ENCODE peak calls at places on chromosomes 12 and 14, in five cellular contexts. K, D, H, S and Y are unnamed samples.
A peak's percentile ranks its signal among the peaks of the same experiment; 100 is the strongest.

GRCh38 chr12:46825526-46826414 is at the start of gene SLC38A4:
- DNase-seq in H (no peak), S (peak; percentile 68), K (peak; percentile 38), D (peak; percentile 40), Y (peak; percentile 64)

GRCh38 chr12:129483494-129483893 is 420.3 kb downstream of the TMEM132D start:
- DNase-seq in H (no peak), K (no peak), D (no peak), S (no peak), Y (no peak)

GRCh38 chr12:116979109-116979508 is 68.4 kb downstream of the FBXW8 start:
- DNase-seq in H (no peak), K (no peak), D (no peak), S (no peak), Y (no peak)

GRCh38 chr14:100417466-100417865 is 94.3 kb downstream of the SLC25A47 start:
- DNase-seq in D (peak; percentile 55), H (peak; percentile 94), S (peak; percentile 79), K (peak; percentile 73), Y (peak; percentile 88)

GRCh38 chr12:31867292-31867691 is 91.9 kb upstream of the RESF1 start:
- DNase-seq in D (no peak), S (no peak), K (no peak), H (no peak), Y (no peak)

GRCh38 chr14:99604766-99605298 is 825 bp upstream of the CCDC85C start:
- DNase-seq in H (peak; percentile 56), D (no peak), K (peak; percentile 22), S (peak; percentile 46), Y (peak; percentile 52)

GRCh38 chr12:95417372-95417771 is 56.6 kb upstream of the METAP2 start:
- DNase-seq in H (no peak), D (no peak), K (no peak), S (no peak), Y (no peak)

GRCh38 chr12:114311966-114312365 is 94.0 kb downstream of the TBX5 start:
- DNase-seq in S (no peak), H (no peak), D (no peak), K (no peak), Y (no peak)

GRCh38 chr14:45261209-45261608 is 8.2 kb upstream of the MIS18BP1 start:
- DNase-seq in K (no peak), S (no peak), H (no peak), D (no peak), Y (no peak)

GRCh38 chr14:35879654-35880249 is 53.6 kb downstream of the BRMS1L start:
- DNase-seq in H (peak; percentile 36), K (no peak), S (no peak), D (peak; percentile 42), Y (peak; percentile 20)

GRCh38 chr12:125162489-125163028 is 97.3 kb downstream of the AACS start:
- DNase-seq in D (no peak), H (no peak), K (no peak), S (no peak), Y (no peak)

DNA sequence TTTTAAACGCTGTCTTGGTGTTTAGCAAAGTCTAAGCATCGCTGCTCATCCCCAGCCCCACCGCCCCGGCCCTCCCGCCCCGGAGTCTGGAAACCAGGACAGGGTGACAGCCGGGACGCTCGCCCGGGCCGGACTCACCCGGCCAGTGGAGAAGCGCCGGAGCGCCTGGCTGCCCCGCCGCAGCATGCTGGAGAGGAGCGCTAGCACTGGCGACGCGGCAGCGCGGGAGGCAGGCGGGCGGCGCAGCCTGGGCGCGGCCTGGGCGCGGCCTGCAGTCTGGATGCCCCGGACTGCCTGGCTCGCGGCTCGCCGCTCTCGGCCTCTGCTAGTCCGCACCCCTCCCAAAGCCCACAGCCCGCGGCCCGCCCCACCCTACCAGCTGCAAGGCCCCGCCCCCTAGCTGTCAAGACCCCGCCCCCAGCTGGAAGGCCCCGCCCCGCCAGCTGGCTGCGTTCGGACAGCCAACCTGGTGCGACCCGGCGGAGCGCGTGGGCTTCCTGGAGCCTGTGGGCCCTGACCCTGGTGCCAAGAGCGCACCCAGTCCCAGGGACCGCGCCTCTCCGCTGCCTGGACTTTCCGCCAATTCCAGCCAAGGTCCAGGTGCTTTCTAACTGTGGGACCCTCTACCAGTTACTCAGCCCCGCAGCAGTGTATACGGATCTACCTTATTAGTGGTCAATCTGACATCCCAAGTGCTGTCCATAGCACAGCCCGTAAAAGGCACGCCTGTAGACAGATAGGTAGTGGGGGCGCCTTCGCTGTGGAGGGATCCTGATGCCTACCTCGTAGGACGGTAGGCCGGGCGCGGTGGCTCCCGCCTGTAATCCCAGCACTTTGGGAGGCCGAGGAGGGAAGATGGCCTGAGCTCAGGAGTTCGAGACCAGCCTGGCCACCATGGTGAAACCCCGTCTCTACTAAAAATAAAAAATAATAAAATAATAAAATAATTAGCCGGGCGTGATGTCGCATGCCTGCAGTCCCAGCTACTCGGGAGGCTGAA is at the start of gene ALDH1L2:
- DNase-seq in H (peak; percentile 58), D (peak; percentile 15), K (peak; percentile 84), S (peak; percentile 94), Y (peak; percentile 77)
- TF ChIP-seq JUN in H (no peak), D (no peak), K (no peak), S (no peak), Y (no peak)

GRCh38 chr12:76033116-76034001 is 1.8 kb upstream of the PHLDA1 start:
- DNase-seq in D (no peak), K (no peak), H (no peak), S (no peak), Y (peak; percentile 26)

GRCh38 chr12:76030378-76031080 is 1.0 kb downstream of the PHLDA1 start:
- DNase-seq in D (no peak), K (no peak), H (no peak), S (peak; percentile 41), Y (peak; percentile 58)

GRCh38 chr12:76031414-76032042 is at the start of gene PHLDA1:
- DNase-seq in K (peak; percentile 89), H (peak; percentile 96), S (peak; percentile 92), D (peak; percentile 91), Y (peak; percentile 96)

GRCh38 chr12:76031081-76031413 is 529 bp downstream of the PHLDA1 start:
- DNase-seq in D (no peak), S (no peak), K (peak; percentile 22), H (no peak), Y (no peak)

DNA sequence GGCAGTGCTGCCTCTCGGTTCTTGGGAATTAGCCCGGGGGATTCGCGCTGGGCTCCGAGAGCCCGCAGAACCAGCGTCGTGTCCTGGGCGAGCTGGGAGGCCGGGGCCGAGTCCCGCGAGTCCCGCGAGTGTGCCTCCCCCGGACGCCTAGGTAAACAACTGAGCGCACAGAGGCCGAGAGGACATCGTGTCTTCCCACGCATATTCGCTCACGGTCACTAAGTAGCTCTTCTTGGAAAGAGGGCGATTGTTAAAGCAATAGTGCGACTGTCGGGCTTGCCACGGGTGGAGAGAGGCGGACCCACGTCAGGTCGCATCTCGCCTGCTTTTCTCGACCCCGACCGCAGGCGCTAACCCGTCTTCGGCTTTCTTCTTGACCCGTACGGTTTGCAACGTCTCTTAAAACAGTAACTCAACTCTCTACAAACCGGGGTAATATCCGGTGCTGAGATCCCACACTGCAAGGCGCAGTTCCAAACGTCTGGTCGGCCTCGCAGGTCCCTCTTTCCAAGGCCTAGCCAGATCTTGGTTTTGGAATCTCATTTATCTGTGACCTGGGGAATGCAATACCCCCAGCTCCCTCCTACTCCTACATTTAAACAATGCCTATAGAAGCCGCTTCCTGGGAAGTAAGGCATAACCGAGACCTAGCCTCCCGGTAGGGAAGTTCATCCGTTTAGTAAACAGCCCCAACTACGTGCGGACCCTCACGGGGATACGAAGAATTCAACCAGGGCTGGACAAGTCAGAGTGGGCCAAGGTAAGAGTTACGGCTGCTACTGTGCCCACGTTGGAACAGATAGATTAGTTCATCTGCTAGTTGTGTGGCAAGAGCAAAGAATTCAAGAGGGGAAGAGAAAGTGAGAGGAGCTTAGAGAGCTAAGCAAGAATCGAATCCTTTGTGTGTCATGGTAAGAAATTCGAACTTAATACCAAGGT is 736 bp upstream of the PHLDA1 start:
- DNase-seq in H (peak; percentile 46), S (peak; percentile 41), K (peak; percentile 70), D (peak; percentile 70), Y (peak; percentile 74)
- TF ChIP-seq JUN in H (no peak), S (peak; percentile 51), K (no peak), D (peak; percentile 16), Y (no peak)

DNA sequence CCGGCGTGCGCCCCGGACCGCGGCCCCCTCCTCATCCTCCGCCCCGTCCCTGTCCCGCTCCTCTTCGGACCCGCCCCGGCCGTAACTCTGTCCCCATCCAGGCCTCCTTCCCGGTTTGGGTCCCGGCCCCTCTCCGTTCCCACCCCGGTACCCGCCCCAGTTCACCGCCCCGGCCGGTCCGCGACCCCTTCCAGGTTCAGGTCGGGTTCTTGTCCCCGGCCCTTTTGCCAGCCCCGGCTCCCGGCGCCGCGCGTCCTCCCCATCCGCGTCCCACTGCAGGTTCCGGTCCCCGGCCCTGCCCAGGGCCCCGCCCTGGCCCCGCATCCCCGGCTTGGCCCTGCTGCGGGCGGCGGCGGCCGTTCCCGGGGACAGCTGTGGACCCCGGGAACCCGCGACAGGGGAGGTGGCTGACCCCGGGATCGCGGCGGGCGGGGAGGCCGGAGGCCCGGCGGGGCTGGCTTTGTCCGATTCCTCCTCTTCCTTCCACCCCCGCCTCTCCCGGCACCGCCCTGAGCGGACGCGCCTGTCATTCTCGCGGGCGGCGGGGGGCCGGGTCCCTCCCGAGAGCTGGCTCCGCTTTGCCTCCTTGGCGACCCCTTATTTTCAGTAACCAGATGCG is 601 bp downstream of the KLC1 start:
- DNase-seq in H (peak; percentile 43), S (peak; percentile 68), D (no peak), K (peak; percentile 59), Y (no peak)
- TF ChIP-seq JUN in H (no peak), S (no peak), D (no peak), K (no peak), Y (no peak)

DNA sequence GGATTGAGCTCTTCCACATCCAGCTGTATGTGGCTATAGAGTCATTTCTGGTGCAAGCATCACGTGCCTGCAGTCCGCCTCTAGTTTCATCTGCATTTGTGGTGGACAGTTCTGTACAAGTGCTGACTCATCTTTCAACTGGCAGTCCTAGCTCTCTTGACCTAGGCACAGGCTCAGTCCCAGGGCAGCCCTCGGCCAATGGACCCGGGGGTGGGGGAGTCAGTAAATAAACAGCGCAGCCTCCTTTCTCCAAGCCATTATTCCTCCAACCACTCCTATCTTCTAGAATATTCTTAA is 41.8 kb upstream of the FRMD6 start:
- DNase-seq in S (no peak), D (no peak), H (no peak), K (peak; percentile 29), Y (no peak)
- TF ChIP-seq JUN in S (no peak), D (no peak), H (no peak), K (peak; percentile 14), Y (no peak)

GRCh38 chr14:91573894-91574837 is 64.1 kb upstream of the PPP4R3A start:
- DNase-seq in K (no peak), H (peak; percentile 43), S (peak; percentile 42), D (no peak), Y (peak; percentile 3)
- TF ChIP-seq JUN in K (no peak), H (no peak), S (no peak), D (no peak), Y (no peak)

DNA sequence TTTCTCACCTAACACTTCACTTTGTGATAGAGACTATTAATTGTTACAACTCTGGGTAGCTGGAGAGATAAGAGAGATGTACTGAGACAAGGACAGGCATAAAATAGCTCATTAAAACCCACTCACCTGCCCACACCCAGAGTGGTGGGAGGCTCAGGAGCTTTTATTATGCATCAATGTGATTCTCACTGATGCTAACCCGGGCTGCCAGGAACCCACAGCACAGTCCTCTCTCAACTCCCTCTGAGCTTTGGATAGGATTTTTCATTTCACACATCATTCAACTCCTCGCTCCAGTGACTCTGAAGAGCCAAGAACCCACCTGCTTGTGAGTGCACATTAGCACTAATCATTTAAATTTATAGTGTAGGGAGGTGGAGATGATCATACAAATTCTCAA is 827.9 kb downstream of the FLRT2 start:
- DNase-seq in D (no peak), K (no peak), S (no peak), H (no peak), Y (no peak)
- TF ChIP-seq JUN in D (no peak), K (no peak), S (no peak), H (no peak), Y (no peak)

GRCh38 chr12:109943811-109944210 is 43.7 kb downstream of the TCHP start:
- DNase-seq in H (no peak), D (no peak), S (no peak), K (no peak), Y (no peak)
- TF ChIP-seq JUN in H (no peak), D (no peak), S (no peak), K (no peak), Y (no peak)

GRCh38 chr12:76266797-76267196 is 81.4 kb downstream of the BBS10 start:
- DNase-seq in K (no peak), D (no peak), H (no peak), S (no peak), Y (peak; percentile 64)
- TF ChIP-seq JUN in K (no peak), D (no peak), H (no peak), S (no peak), Y (no peak)